ENCODE peak calls at places on chromosomes 7 and 10, in four cellular contexts. R is K562, V is HepG2, N is WTC11. E is an unnamed sample.

GRCh38 chr7:49089717-49090116 is 165.4 kb downstream of the CDC14C start:
- DNase-seq in R (no peak), V (no peak), N (no peak), E (no peak)

GRCh38 chr7:156474241-156474743 is 166.3 kb upstream of the RNF32 start:
- DNase-seq in R (no peak), V (peak), N (no peak), E (peak)

GRCh38 chr7:41576176-41576575 is 126.7 kb downstream of the INHBA start:
- DNase-seq in R (no peak), V (no peak), N (no peak), E (no peak)

GRCh38 chr10:96610817-96611216 is 24.0 kb upstream of the TM9SF3 start:
- DNase-seq in R (no peak), V (no peak), N (no peak), E (no peak)

GRCh38 chr7:16684935-16685334 is 39.0 kb downstream of the BZW2 start:
- DNase-seq in R (no peak), V (no peak), N (no peak), E (no peak)

GRCh38 chr10:49270565-49270964 is 28.4 kb upstream of the C10orf71 start:
- DNase-seq in R (no peak), V (no peak), N (no peak), E (no peak)

GRCh38 chr10:119149723-119150122 is 15.8 kb downstream of the SFXN4 start:
- DNase-seq in R (no peak), V (no peak), N (peak), E (peak)

GRCh38 chr7:27172823-27173411 is 1.2 kb downstream of the HOXA10 start:
- DNase-seq in R (no peak), V (no peak), N (no peak), E (no peak)

GRCh38 chr7:16189026-16189715 is 232.2 kb downstream of the CRPPA start:
- DNase-seq in R (no peak), V (no peak), N (no peak), E (no peak)

GRCh38 chr7:130990178-130990832 is 256.3 kb upstream of the KLF14 start:
- DNase-seq in R (no peak), V (no peak), N (no peak), E (no peak)

GRCh38 chr10:100043344-100043743 is 33.6 kb upstream of the DNMBP start:
- DNase-seq in R (no peak), V (no peak), N (no peak), E (no peak)

GRCh38 chr10:27741173-27742091 is 4.2 kb downstream of the MKX start:
- DNase-seq in R (no peak), V (no peak), N (peak), E (no peak)

GRCh38 chr10:87734987-87735827 is 75.5 kb downstream of the PAPSS2 start:
- DNase-seq in R (peak), V (peak), N (peak), E (peak)

GRCh38 chr10:48759113-48759901 is 74.6 kb downstream of the WDFY4 start:
- DNase-seq in R (no peak), V (no peak), N (no peak), E (no peak)

GRCh38 chr7:17347426-17347825 is 49.0 kb downstream of the AHR start:
- DNase-seq in R (no peak), V (no peak), N (no peak), E (no peak)

GRCh38 chr7:135650831-135651573 is 11.3 kb upstream of the STMP1 start:
- DNase-seq in R (no peak), V (no peak), N (no peak), E (no peak)

GRCh38 chr7:12706900-12707536 is 19.6 kb downstream of the ARL4A start:
- DNase-seq in R (no peak), V (no peak), N (no peak), E (peak)

GRCh38 chr7:141697211-141697871 is 4.6 kb downstream of the DENND11 start:
- DNase-seq in R (no peak), V (no peak), N (no peak), E (no peak)

GRCh38 chr7:50953820-50954219 is 171.1 kb upstream of the GRB10 start:
- DNase-seq in R (no peak), V (peak), N (no peak), E (no peak)

GRCh38 chr10:102268333-102268999 is 23.1 kb downstream of the GBF1 start:
- DNase-seq in R (no peak), V (no peak), N (no peak), E (no peak)

GRCh38 chr10:30185916-30186315 is 126.5 kb upstream of the JCAD start:
- DNase-seq in R (no peak), V (no peak), N (no peak), E (no peak)

GRCh38 chr7:80838643-80839042 is 80.2 kb downstream of the SEMA3C start:
- DNase-seq in R (no peak), V (no peak), N (no peak), E (no peak)

GRCh38 chr10:110273474-110273873 is 31.2 kb downstream of the SMNDC1 start:
- DNase-seq in R (no peak), V (peak), N (no peak), E (no peak)

GRCh38 chr7:149717481-149717880 is 55.9 kb downstream of the ZNF467 start:
- DNase-seq in R (peak), V (no peak), N (no peak), E (no peak)

GRCh38 chr7:41996381-41997035 is 240.5 kb downstream of the GLI3 start:
- DNase-seq in R (no peak), V (no peak), N (no peak), E (no peak)

GRCh38 chr10:109411897-109412296 is 511.4 kb downstream of the XPNPEP1 start:
- DNase-seq in R (no peak), V (peak), N (no peak), E (peak)

GRCh38 chr7:139044813-139045794 is 9.3 kb upstream of the ZC3HAV1L start:
- DNase-seq in R (peak), V (no peak), N (no peak), E (no peak)

GRCh38 chr7:77820967-77821366 is 22.4 kb downstream of the PHTF2 start:
- DNase-seq in R (no peak), V (no peak), N (no peak), E (no peak)

GRCh38 chr10:14617850-14618249 is 156.8 kb downstream of the FAM107B start:
- DNase-seq in R (no peak), V (no peak), N (no peak), E (no peak)

GRCh38 chr10:104220515-104220914 is 11.6 kb downstream of the CFAP43 start:
- DNase-seq in R (no peak), V (peak), N (no peak), E (no peak)

GRCh38 chr10:121667948-121668335 is 69.7 kb upstream of the FGFR2 start:
- DNase-seq in R (no peak), V (no peak), N (no peak), E (no peak)

GRCh38 chr7:87926581-87927461 is 7.2 kb upstream of the ADAM22 start:
- DNase-seq in R (no peak), V (peak), N (peak), E (no peak)

GRCh38 chr10:30791197-30791611 is 161.7 kb upstream of the LYZL2 start:
- DNase-seq in R (no peak), V (no peak), N (no peak), E (no peak)

GRCh38 chr10:73894245-73894971 is 16.5 kb upstream of the PLAU start:
- DNase-seq in R (no peak), V (no peak), N (no peak), E (no peak)

GRCh38 chr10:133258066-133258817 is 18.4 kb downstream of the ADAM8 start:
- DNase-seq in R (no peak), V (no peak), N (no peak), E (no peak)

GRCh38 chr7:80053098-80053497 is 81.5 kb upstream of the GNAI1 start:
- DNase-seq in R (no peak), V (peak), N (no peak), E (no peak)

GRCh38 chr10:125989791-125990190 is 93.4 kb downstream of the FANK1 start:
- DNase-seq in R (no peak), V (no peak), N (no peak), E (no peak)

GRCh38 chr7:94939393-94939792 is 32.0 kb downstream of the PPP1R9A start:
- DNase-seq in R (no peak), V (no peak), N (no peak), E (no peak)

GRCh38 chr7:2894118-2894940 is 50.2 kb upstream of the GNA12 start:
- DNase-seq in R (no peak), V (no peak), N (no peak), E (no peak)

GRCh38 chr7:152052772-152053171 is 27.3 kb downstream of the GALNT11 start:
- DNase-seq in R (no peak), V (no peak), N (no peak), E (no peak)

DNA sequence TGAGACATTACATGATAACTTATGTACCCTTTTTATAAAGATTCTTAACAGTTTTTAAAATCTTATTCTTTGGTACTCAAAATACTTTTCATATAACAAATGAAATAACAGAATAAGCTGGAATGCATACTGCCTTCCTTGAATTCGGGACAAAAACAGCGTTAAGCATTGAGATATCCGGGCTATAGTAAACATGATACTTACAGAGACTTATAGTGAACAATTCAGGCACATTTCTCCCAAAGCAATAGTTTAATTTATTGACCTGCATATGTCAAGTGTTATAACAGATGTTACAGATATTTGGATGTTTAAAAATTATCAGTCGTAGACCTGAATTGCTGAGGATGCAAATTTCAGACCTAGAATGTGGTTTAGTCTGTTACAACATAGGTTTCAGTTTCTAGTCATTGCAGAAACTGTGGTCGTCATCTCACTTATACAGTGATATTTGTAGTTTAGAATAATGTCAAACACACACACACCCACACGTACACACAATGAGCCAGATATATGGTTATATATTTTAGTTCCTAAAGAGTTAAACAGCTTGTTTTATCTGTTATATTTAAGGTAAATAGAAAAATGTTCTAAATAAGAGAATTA is 85.1 kb downstream of the VTI1A start:
- DNase-seq in R (no peak), V (no peak), N (no peak), E (no peak)
- TF ChIP-seq HMGXB4 in R (no peak), V (no peak), N (no peak), E (no peak)

DNA sequence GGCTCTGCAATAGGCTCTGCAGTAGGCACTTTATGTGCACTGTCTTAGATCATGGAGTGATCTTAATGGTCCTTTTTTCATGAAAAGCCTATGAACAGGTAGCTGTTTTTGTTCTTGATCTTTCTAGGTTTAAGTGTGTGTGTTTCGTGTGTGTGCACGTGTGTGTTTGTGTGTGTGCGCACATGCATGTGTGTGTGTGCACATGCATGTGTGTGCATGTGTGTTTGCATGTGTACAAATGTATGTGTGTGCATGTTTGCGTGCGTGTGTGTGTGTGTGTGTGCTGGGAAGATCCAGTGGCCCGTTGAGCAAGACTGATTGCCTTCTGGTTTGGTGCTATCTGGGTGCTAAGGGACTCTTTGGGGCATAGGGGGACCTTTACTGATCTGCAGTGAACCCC is 334.8 kb downstream of the GLRX3 start:
- DNase-seq in R (no peak), V (no peak), N (no peak), E (no peak)
- TF ChIP-seq HMGXB4 in R (no peak), V (no peak), N (no peak), E (no peak)

GRCh38 chr10:89074120-89074519 is 83.5 kb downstream of the FAS start:
- DNase-seq in R (no peak), V (no peak), N (no peak), E (no peak)
- TF ChIP-seq HMGXB4 in R (no peak), V (no peak), N (no peak), E (no peak)

GRCh38 chr10:95265572-95265971 is 25.2 kb downstream of the PDLIM1 start:
- DNase-seq in R (no peak), V (no peak), N (no peak), E (no peak)

GRCh38 chr10:95266674-95267095 is 24.1 kb downstream of the PDLIM1 start:
- DNase-seq in R (peak), V (peak), N (no peak), E (peak)

GRCh38 chr10:95263864-95264226 is 27.0 kb downstream of the PDLIM1 start:
- DNase-seq in R (no peak), V (no peak), N (no peak), E (no peak)

GRCh38 chr10:95262763-95263518 is 27.9 kb downstream of the PDLIM1 start:
- DNase-seq in R (no peak), V (peak), N (no peak), E (no peak)

DNA sequence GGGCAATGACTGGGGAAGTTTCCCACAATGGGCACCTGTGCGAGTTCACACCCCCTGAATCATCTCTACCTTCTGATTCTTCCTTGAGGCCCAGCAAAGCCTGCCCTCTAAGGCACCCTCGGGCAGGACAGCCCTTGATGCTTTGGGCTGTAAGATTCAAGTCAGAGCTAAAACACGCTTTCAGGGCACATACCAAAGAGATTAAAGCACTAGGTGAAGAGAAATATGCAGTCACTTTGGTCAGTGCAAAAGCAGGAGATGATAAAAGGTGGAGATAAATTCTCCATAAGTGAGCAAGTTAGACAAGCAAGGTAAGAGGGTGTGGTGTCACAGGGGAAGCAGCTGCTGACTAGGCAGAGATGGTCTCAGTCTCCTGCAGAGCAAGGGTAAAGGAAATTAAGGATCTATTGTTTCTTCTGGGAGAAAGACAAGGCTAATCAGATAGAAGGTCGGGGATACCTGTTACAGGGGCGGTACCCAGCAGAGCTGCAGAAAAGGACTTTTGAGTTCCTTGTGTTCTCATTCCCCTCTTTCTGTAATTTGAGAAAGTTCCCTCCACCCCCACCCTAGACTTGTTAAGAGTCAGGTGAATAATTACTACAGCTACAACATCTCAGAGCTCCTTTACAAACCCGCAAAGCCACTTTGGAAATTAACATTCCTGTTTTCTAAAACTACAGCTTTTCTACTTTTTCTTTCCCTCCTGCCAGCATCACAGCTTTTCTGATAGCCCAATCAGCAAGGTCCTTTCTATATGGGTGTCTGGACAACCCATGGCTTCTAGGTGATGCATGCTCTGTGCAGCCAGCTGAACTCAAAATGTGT is 26.4 kb downstream of the PDLIM1 start:
- DNase-seq in R (no peak), V (no peak), N (no peak), E (no peak)
- TF ChIP-seq HMGXB4 in R (no peak), V (no peak), N (no peak), E (no peak)